ENCODE peak calls at places on chromosomes 7 and 10, in seven cellular contexts. V is IMR-90, W is keratinocyte, M is PC-9, L is K562, O is endothelial cell of umbilical vein, T is HCT116. U is an unnamed sample.
A peak's percentile ranks its signal among the peaks of the same experiment; 100 is the strongest.

GRCh38 chr7:15452670-15453069 is 109.1 kb downstream of the AGMO start:
- DNase-seq in T (no peak), M (no peak), V (no peak), W (no peak), O (no peak), L (no peak), U (no peak)

GRCh38 chr7:50543776-50544442 is 21.3 kb downstream of the DDC start:
- DNase-seq in L (no peak), O (no peak), W (no peak), V (no peak), T (no peak), M (no peak), U (no peak)

GRCh38 chr7:19798986-19799385 is 25.6 kb upstream of the TMEM196 start:
- DNase-seq in O (no peak), W (no peak), M (no peak), L (no peak), V (no peak), T (no peak), U (no peak)

GRCh38 chr7:44466300-44467216 is 23.9 kb downstream of the NUDCD3 start:
- DNase-seq in W (no peak), O (peak; percentile 63), L (no peak), V (peak; percentile 76), T (no peak), M (no peak), U (peak; percentile 26)

GRCh38 chr7:147992698-147993097 is 597.9 kb upstream of the C7orf33 start:
- DNase-seq in V (no peak), T (no peak), O (no peak), L (no peak), W (no peak), M (no peak), U (no peak)

GRCh38 chr7:133828906-133829305 is 298.2 kb upstream of the LRGUK start:
- DNase-seq in V (no peak), O (no peak), L (no peak), T (no peak), W (no peak), M (no peak), U (no peak)

GRCh38 chr10:122112625-122113160 is 123.7 kb downstream of the TACC2 start:
- DNase-seq in M (peak; percentile 85), V (peak; percentile 96), O (peak; percentile 97), W (peak; percentile 56), L (peak; percentile 28), T (peak; percentile 72), U (peak; percentile 92)

GRCh38 chr10:100998183-100998990 is 1.2 kb upstream of the LZTS2 start:
- DNase-seq in O (peak; percentile 85), L (peak; percentile 65), W (peak; percentile 45), T (no peak), M (no peak), V (peak; percentile 81), U (peak; percentile 74)

GRCh38 chr10:129728246-129728820 is 235.7 kb downstream of the EBF3 start:
- DNase-seq in W (no peak), M (no peak), L (no peak), O (no peak), T (no peak), V (no peak), U (no peak)

GRCh38 chr7:106110238-106110560 is 1.9 kb downstream of the SYPL1 start:
- DNase-seq in V (no peak), M (no peak), O (peak; percentile 15), W (no peak), L (no peak), T (no peak), U (no peak)

GRCh38 chr7:106112972-106113421 is 885 bp upstream of the SYPL1 start:
- DNase-seq in M (no peak), W (no peak), L (no peak), V (no peak), O (peak; percentile 13), T (no peak), U (no peak)

GRCh38 chr7:106110885-106111670 is 1.0 kb downstream of the SYPL1 start:
- DNase-seq in L (no peak), M (no peak), W (no peak), T (no peak), V (no peak), O (peak; percentile 74), U (no peak)

GRCh38 chr7:106111671-106112117 is 418 bp downstream of the SYPL1 start:
- DNase-seq in V (no peak), L (peak; percentile 84), T (peak; percentile 26), M (peak; percentile 57), O (no peak), W (no peak), U (no peak)

DNA sequence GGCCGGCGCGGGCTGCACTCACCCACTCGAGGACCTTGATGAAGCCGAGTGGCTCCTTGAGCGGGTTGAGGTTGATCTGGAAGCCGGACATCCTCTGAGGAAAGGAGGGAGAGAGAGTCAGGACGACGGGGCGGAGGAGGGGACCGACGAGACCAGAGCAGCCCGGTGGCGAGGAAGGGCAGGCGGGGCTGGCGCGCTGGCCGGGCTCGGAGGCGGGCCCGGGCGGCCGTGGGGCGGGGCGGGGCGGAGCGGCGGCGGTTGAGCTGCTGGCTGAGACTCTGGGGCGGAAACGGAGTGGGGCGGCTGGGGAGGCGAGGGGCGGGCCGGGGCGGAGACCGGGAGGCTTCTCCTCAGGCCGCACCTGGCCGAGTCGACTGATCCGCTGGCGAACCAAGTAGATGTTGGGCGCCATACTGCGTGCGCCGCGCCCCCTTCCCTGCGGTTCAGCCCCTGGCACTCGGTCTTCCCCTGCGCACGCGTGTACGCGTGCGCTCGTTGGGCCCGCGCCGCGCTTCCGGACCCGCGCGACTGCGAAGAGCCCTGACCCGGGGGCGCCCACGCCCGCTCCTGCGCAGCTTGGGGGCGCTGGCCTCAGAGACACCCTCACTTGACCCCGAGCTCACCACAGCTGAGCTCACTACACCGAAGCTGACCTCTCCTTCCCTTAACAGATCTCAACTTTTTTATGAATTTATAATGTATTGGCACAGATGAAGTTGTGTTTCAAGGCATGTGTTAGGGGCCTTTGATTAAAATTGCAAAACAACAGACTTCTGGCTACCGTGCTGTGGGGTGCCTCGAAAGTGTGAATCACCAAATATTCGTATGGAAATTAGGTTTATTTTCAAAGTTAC is at the start of gene SYPL1:
- DNase-seq in T (peak; percentile 77), M (peak; percentile 80), V (peak; percentile 88), W (peak; percentile 69), O (peak; percentile 87), L (peak; percentile 98), U (peak; percentile 82)
- TF ChIP-seq CTCF in T (no peak), M (no peak), V (no peak), W (no peak), O (no peak), L (no peak), U (no peak)

GRCh38 chr7:80879849-80880248 is 39.0 kb downstream of the SEMA3C start:
- DNase-seq in V (peak; percentile 84), L (no peak), O (no peak), M (no peak), T (no peak), W (no peak), U (peak; percentile 72)

GRCh38 chr7:80875537-80876120 is 43.2 kb downstream of the SEMA3C start:
- DNase-seq in O (no peak), V (no peak), M (no peak), W (no peak), L (no peak), T (no peak), U (no peak)

GRCh38 chr7:80873140-80873539 is 45.7 kb downstream of the SEMA3C start:
- DNase-seq in V (no peak), M (no peak), L (no peak), W (no peak), T (no peak), O (no peak), U (no peak)

GRCh38 chr7:80881361-80881760 is 37.5 kb downstream of the SEMA3C start:
- DNase-seq in W (no peak), T (no peak), L (no peak), V (no peak), O (no peak), M (no peak), U (no peak)

GRCh38 chr7:80876894-80877414 is 41.9 kb downstream of the SEMA3C start:
- DNase-seq in L (no peak), O (no peak), T (peak; percentile 36), V (peak; percentile 56), W (no peak), M (peak; percentile 74), U (peak; percentile 84)
- H3K4me3 ChIP-seq in L (no peak overlapping the region), O (no peak overlapping the region), T (peak overlapping the region; percentile 11), V (no peak overlapping the region), W (no peak overlapping the region), M (no peak overlapping the region), U (no peak overlapping the region)

DNA sequence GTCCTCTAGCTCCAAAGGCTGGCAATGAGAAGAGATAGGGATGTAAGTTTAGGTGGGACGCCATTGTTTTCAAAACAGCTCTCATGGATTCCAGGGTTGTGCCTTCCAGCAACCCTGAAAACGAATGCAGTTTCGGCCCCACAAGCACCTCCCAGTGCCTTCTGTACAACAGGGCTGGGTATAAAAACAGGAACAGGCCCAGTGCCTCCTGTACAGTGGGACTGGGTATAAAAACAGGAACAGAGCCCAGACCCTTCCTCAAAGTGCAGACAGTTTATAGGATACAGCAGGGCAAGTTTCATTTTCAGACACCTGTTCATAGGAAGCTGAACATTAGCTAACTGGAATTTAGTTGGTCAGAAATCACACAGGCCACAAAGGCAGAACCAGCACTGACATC is 663.2 kb upstream of the FOXK1 start:
- DNase-seq in V (no peak), M (no peak), W (no peak), O (no peak), L (no peak), T (no peak), U (no peak)
- H3K4me2 ChIP-seq in V (no peak overlapping the region), M (no peak overlapping the region), W (no peak overlapping the region), O (no peak overlapping the region), L (no peak overlapping the region), T (no peak overlapping the region), U (no peak overlapping the region)

GRCh38 chr10:62635127-62635526 is 169.4 kb upstream of the ADO start:
- DNase-seq in V (no peak), T (no peak), W (no peak), O (no peak), L (no peak), M (no peak), U (peak; percentile 37)

GRCh38 chr10:62637249-62638061 is 167.1 kb upstream of the ADO start:
- DNase-seq in M (no peak), O (peak; percentile 3), T (no peak), V (peak; percentile 61), L (no peak), W (no peak), U (peak; percentile 41)

GRCh38 chr10:62639139-62639538 is 165.4 kb upstream of the ADO start:
- DNase-seq in M (no peak), V (no peak), O (no peak), W (no peak), L (no peak), T (no peak), U (no peak)

GRCh38 chr10:62638062-62638477 is 166.4 kb upstream of the ADO start:
- DNase-seq in L (no peak), V (peak; percentile 19), M (no peak), W (no peak), O (no peak), T (no peak), U (peak; percentile 48)

GRCh38 chr10:62636825-62637248 is 167.7 kb upstream of the ADO start:
- DNase-seq in M (no peak), T (no peak), L (no peak), V (peak; percentile 11), W (no peak), O (no peak), U (no peak)
- TF ChIP-seq CTCF in M (no peak), T (peak; percentile 9), L (no peak), V (peak; percentile 29), W (no peak), O (no peak), U (peak; percentile 7)

U was measured in astrocyte.